ENCODE peak calls at places on chromosome 13, in five cellular contexts. O, I, X, H and K are unnamed samples.

GRCh38 chr13:112760440-112760839 is 70.6 kb downstream of the ATP11A start:
- DNase-seq in O (no peak), I (no peak), X (no peak), H (no peak), K (no peak)

GRCh38 chr13:31818236-31818635 is 78.9 kb downstream of the RXFP2 start:
- DNase-seq in O (no peak), I (no peak), X (no peak), H (peak; percentile 18), K (no peak)

GRCh38 chr13:99657848-99658265 is 156.6 kb downstream of the TM9SF2 start:
- DNase-seq in O (no peak), I (peak; percentile 23), X (peak; percentile 37), H (no peak), K (no peak)

GRCh38 chr13:49240017-49240416 is 7.7 kb upstream of the CDADC1 start:
- DNase-seq in O (no peak), I (no peak), X (no peak), H (peak; percentile 39), K (no peak)

GRCh38 chr13:21670883-21671792 is at the start of gene FGF9:
- DNase-seq in O (peak; percentile 78), I (peak; percentile 63), X (peak; percentile 82), H (peak; percentile 84), K (peak; percentile 79)

GRCh38 chr13:75537401-75538365 is at the start of gene COMMD6:
- DNase-seq in O (peak; percentile 60), I (peak; percentile 77), X (peak; percentile 76), H (peak; percentile 86), K (peak; percentile 93)

GRCh38 chr13:103948477-103948876 is 882.3 kb upstream of the SLC10A2 start:
- DNase-seq in O (no peak), I (no peak), X (no peak), H (no peak), K (no peak)

GRCh38 chr13:28991764-28992163 is 171.6 kb downstream of the MTUS2 start:
- DNase-seq in O (no peak), I (no peak), X (no peak), H (no peak), K (no peak)

GRCh38 chr13:20828540-20829364 is 55.0 kb upstream of the EEF1AKMT1 start:
- DNase-seq in O (no peak), I (no peak), X (no peak), H (peak; percentile 45), K (no peak)

GRCh38 chr13:75468098-75468497 is 13.9 kb downstream of the TBC1D4 start:
- DNase-seq in O (no peak), I (no peak), X (no peak), H (no peak), K (no peak)

GRCh38 chr13:21075303-21076264 is 14.2 kb upstream of the LATS2 start:
- DNase-seq in O (no peak), I (peak; percentile 73), X (peak; percentile 50), H (no peak), K (peak; percentile 62)

GRCh38 chr13:113823771-113824170 is 40.1 kb downstream of the GAS6 start:
- DNase-seq in O (no peak), I (no peak), X (no peak), H (no peak), K (no peak)

GRCh38 chr13:113821847-113822246 is 42.0 kb downstream of the GAS6 start:
- DNase-seq in O (no peak), I (peak; percentile 67), X (no peak), H (no peak), K (peak; percentile 78)

GRCh38 chr13:113822266-113822665 is 41.6 kb downstream of the GAS6 start:
- DNase-seq in O (no peak), I (no peak), X (no peak), H (no peak), K (no peak)

GRCh38 chr13:113820813-113821651 is 42.8 kb downstream of the GAS6 start:
- DNase-seq in O (no peak), I (peak; percentile 77), X (peak; percentile 50), H (peak; percentile 97), K (peak; percentile 88)

GRCh38 chr13:113822956-113823744 is 40.7 kb downstream of the GAS6 start:
- DNase-seq in O (no peak), I (no peak), X (no peak), H (no peak), K (no peak)
- H3K36me3 ChIP-seq in O (no peaks in the 10 kb centered on the region), I (no peaks in the 10 kb centered on the region), X (peaks cover 30% of the 10 kb centered on the region), H (peaks cover 19% of the 10 kb centered on the region), K (no peaks in the 10 kb centered on the region)

DNA sequence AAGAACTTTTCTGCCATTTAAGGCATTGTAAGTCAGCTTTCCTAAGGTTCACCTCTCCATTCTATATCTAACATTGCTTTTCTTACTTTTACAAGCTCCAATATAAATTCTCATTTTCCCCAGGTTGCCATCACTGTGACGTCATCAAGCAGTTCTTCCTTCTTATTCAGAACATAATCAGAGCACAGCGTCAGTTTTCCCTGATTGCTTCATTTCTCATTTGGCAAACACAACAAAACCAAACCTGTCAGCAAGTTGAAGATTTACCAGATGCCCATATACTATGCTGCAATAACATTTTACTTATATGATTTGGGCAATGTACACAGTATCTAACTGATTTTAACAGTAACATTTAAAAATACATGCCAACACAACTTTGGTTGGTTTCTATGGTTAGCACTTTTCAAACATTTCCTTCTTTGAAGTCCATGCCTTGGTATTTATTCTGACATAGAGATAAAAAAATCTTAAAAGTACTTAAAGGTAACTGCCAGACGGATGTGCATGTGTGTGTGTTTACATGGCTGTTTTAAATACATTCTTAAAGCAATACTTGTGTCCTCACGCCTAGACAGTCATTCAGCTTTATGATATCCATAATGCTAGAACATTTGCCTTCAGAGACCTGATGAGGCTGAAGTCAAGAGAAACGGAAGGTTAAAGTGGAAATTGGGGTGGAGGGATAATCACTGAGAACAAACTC is 264.0 kb downstream of the KLF12 start:
- DNase-seq in O (no peak), I (no peak), X (no peak), H (no peak), K (no peak)
- H3K27ac ChIP-seq in O (no peak overlapping the region), I (no peak overlapping the region), X (no peak overlapping the region), H (no peak overlapping the region), K (no peak overlapping the region)

GRCh38 chr13:114068723-114069322 is 63.6 kb downstream of the RASA3 start:
- DNase-seq in O (no peak), I (no peak), X (peak; percentile 72), H (no peak), K (peak; percentile 76)
- H3K4me3 ChIP-seq in O (no peak overlapping the region), I (no peak overlapping the region), X (no peak overlapping the region), H (no peak overlapping the region), K (no peak overlapping the region)

DNA sequence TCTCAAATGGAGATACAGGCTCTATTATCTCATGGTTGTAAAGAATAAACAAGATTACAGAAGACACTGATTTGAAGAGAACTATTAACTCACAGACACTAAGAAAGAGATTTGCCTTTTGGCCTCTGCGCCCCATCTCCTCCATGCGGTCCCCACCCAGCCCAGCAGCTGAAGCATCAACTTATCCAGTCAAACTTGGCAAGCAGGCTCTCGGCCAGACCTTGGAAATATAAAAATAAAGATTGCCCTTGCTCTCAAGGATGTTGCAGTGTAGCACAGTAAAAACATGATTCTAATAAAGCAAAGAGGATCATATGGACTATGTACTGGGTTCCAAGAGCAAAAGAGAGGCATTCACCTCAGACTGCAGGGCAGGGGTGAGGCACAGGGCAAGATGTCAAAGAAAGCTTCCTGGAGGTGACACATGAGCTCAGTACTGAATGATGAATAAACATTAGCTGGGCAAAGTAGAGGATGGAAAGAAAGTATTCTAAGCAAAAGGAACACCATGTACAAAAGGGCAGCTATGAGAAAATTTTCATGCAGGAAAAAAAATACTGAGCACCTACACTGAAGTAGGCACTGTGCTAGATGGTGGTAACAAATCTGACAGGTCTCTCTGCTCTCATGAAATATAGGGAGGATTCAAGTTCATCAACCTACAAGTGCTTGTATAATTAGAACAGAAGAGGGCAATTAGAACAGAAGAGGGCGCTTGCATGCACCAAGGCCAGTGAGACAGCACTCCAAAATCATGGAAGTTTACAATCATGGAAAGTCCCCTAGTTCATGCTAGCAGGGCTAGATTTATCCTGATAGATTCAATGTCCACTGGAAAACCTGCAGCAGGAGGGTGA is 85.0 kb downstream of the SACS start:
- DNase-seq in O (no peak), I (no peak), X (no peak), H (no peak), K (no peak)
- H3K36me3 ChIP-seq in O (peaks cover 14% of the 10 kb centered on the region), I (no peaks in the 10 kb centered on the region), X (no peaks in the 10 kb centered on the region), H (peaks cover 5% of the 10 kb centered on the region), K (peaks cover 12% of the 10 kb centered on the region)